ENCODE peak calls at places on chromosome 12, in nine cellular contexts. L is fibroblast of pulmonary artery, E is fibroblast of lung, N is epithelial cell of esophagus, G is astrocyte of the spinal cord, O is breast epithelium, W is astrocyte of the cerebellum, I is BE2C, D is fibroblast of the aortic adventitia. V is an unnamed sample.
A peak's percentile ranks its signal among the peaks of the same experiment; 100 is the strongest.

GRCh38 chr12:118034429-118035193 is 18.1 kb downstream of the RFC5 start:
- DNase-seq in G (peak; percentile 50), L (peak; percentile 60), E (peak; percentile 55), O (no peak), W (no peak), N (peak; percentile 63), D (peak; percentile 77), I (peak; percentile 36), V (peak; percentile 72)

GRCh38 chr12:49966511-49967041 is 4.9 kb downstream of the AQP5 start:
- DNase-seq in E (no peak), G (no peak), L (no peak), N (no peak), I (no peak), D (no peak), O (no peak), W (no peak), V (no peak)

GRCh38 chr12:41190360-41190759 is 2.2 kb downstream of the PDZRN4 start:
- DNase-seq in O (no peak), W (peak; percentile 12), G (peak; percentile 20), D (no peak), L (peak; percentile 3), E (peak; percentile 20), I (no peak), N (peak; percentile 22), V (no peak)

GRCh38 chr12:53207042-53207441 is at the start of gene ITGB7:
- DNase-seq in N (peak; percentile 19), W (no peak), L (no peak), D (no peak), O (no peak), I (no peak), E (no peak), G (no peak), V (no peak)

GRCh38 chr12:130634866-130635265 is 81.2 kb downstream of the RIMBP2 start:
- DNase-seq in N (no peak), G (no peak), I (no peak), E (no peak), D (no peak), L (no peak), W (no peak), O (no peak), V (no peak)

GRCh38 chr12:26092706-26093105 is 32.1 kb downstream of the BHLHE41 start:
- DNase-seq in W (no peak), E (peak; percentile 61), N (no peak), D (no peak), L (peak; percentile 46), G (peak; percentile 59), I (no peak), O (no peak), V (no peak)

GRCh38 chr12:15662303-15662980 is 126.7 kb downstream of the EPS8 start:
- DNase-seq in I (no peak), L (peak; percentile 95), O (no peak), N (peak; percentile 91), G (peak; percentile 91), E (peak; percentile 95), D (peak; percentile 90), W (peak; percentile 72), V (peak; percentile 47)

GRCh38 chr12:119475650-119476049 is 117.9 kb upstream of the TMEM233 start:
- DNase-seq in D (no peak), L (no peak), I (no peak), N (no peak), E (no peak), W (no peak), O (no peak), G (no peak), V (no peak)

GRCh38 chr12:104720346-104721064 is 237.6 kb downstream of the SLC41A2 start:
- DNase-seq in O (no peak), L (no peak), I (no peak), W (peak; percentile 85), D (no peak), N (no peak), E (peak; percentile 81), G (peak; percentile 86), V (no peak)
- H3K4me3 ChIP-seq in O (peak overlapping the region; percentile 32), L (no peak overlapping the region), I (no peak overlapping the region), W (peak overlapping the region; percentile 8), D (no peak overlapping the region), N (no peak overlapping the region), E (peak overlapping the region; percentile 28), G (no peak overlapping the region), V (peak overlapping the region; percentile 14)

GRCh38 chr12:132215644-132215989 is 71.4 kb downstream of the NOC4L start:
- DNase-seq in N (no peak), D (no peak), E (no peak), W (no peak), O (no peak), I (no peak), L (no peak), G (no peak), V (no peak)

GRCh38 chr12:132213359-132214160 is 69.3 kb downstream of the NOC4L start:
- DNase-seq in E (no peak), I (no peak), N (no peak), G (no peak), L (no peak), O (no peak), W (no peak), D (no peak), V (no peak)

GRCh38 chr12:132216354-132216987 is 72.2 kb downstream of the NOC4L start:
- DNase-seq in D (no peak), E (no peak), G (no peak), I (no peak), L (no peak), W (no peak), N (no peak), O (no peak), V (no peak)

GRCh38 chr12:132214161-132214476 is 69.9 kb downstream of the NOC4L start:
- DNase-seq in L (no peak), E (no peak), G (no peak), O (no peak), D (no peak), I (no peak), W (no peak), N (no peak), V (no peak)

GRCh38 chr12:132214906-132215643 is 70.8 kb downstream of the NOC4L start:
- DNase-seq in I (no peak), D (no peak), N (no peak), G (no peak), W (no peak), E (no peak), L (no peak), O (no peak), V (no peak)
- TF ChIP-seq CTCF in I (no peak), D (no peak), N (no peak), G (no peak), W (no peak), E (no peak), L (no peak), O (no peak), V (no peak)

GRCh38 chr12:75481774-75482173 is 1.2 kb downstream of the GLIPR1 start:
- DNase-seq in W (peak; percentile 52), D (peak; percentile 78), G (peak; percentile 74), I (no peak), O (no peak), N (peak; percentile 65), E (peak; percentile 78), L (peak; percentile 87), V (peak; percentile 36)

GRCh38 chr12:75481013-75481705 is 604 bp downstream of the GLIPR1 start:
- DNase-seq in O (no peak), W (no peak), G (peak; percentile 48), E (no peak), I (no peak), N (no peak), L (peak; percentile 48), D (peak; percentile 34), V (peak; percentile 24)

GRCh38 chr12:75480469-75480949 is at the start of gene GLIPR1:
- DNase-seq in O (peak; percentile 78), L (peak; percentile 99), D (peak; percentile 98), N (peak; percentile 92), W (peak; percentile 98), E (peak; percentile 99), I (no peak), G (peak; percentile 99), V (peak; percentile 89)

GRCh38 chr12:75483411-75483810 is 2.9 kb downstream of the GLIPR1 start:
- DNase-seq in E (no peak), N (no peak), G (no peak), O (no peak), L (no peak), D (peak; percentile 56), I (no peak), W (no peak), V (no peak)

DNA sequence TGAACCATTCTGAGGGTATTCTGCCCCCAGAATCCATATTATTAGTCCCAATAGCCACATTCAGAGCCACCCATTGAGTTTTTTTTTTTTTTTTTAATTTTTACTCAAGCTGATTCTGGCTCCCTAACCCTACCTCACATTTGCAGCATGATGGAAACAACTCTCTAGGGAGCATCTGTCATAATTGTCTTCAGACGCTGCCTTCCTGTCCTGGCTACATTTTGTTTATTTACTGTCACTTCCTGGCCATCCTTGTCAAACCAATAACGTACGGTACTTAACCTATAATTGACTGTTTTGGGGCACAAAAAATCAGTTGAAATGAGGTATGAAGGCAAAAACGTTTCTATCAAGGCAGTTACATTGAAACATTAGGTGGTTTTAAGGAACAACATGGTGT is 2.1 kb downstream of the GLIPR1 start:
- DNase-seq in N (no peak), I (no peak), G (no peak), L (no peak), D (peak; percentile 18), E (no peak), O (no peak), W (no peak), V (no peak)
- H3K4me3 ChIP-seq in N (no peak overlapping the region), I (no peak overlapping the region), G (peak overlapping the region; percentile 78), L (peak overlapping the region; percentile 71), D (peak overlapping the region; percentile 80), E (peak overlapping the region; percentile 52), O (peak overlapping the region; percentile 54), W (peak overlapping the region; percentile 60), V (peak overlapping the region; percentile 48)

GRCh38 chr12:65140738-65141137 is 19.6 kb upstream of the WIF1 start:
- DNase-seq in G (no peak), L (no peak), O (no peak), E (no peak), N (no peak), D (no peak), W (no peak), I (no peak), V (no peak)
- TF ChIP-seq CTCF in G (no peak), L (no peak), O (no peak), E (no peak), N (no peak), D (no peak), W (no peak), I (no peak), V (no peak)

V was measured in HFF-Myc.